ENCODE peak calls at places on chromosomes 5 and 9, in five cellular contexts. G, N, E, D and H are unnamed samples.

GRCh38 chr5:66529704-66530103 is 66.5 kb upstream of the MAST4 start:
- DNase-seq in G (no peak), N (no peak), E (no peak), D (no peak), H (no peak)

GRCh38 chr5:149073217-149073616 is 10.4 kb upstream of the SH3TC2 start:
- DNase-seq in G (no peak), N (peak), E (no peak), D (no peak), H (no peak)

GRCh38 chr5:149434162-149435014 is 55.3 kb upstream of the IL17B start:
- DNase-seq in G (no peak), N (peak), E (peak), D (peak), H (peak)

GRCh38 chr5:96232602-96233001 is 200.4 kb downstream of the PCSK1 start:
- DNase-seq in G (no peak), N (no peak), E (no peak), D (no peak), H (no peak)

GRCh38 chr5:79075646-79076426 is 6.3 kb downstream of the BHMT2 start:
- DNase-seq in G (no peak), N (no peak), E (no peak), D (no peak), H (no peak)

GRCh38 chr9:16521868-16522381 is 348.5 kb downstream of the BNC2 start:
- DNase-seq in G (no peak), N (no peak), E (no peak), D (no peak), H (peak)

GRCh38 chr9:112174965-112175795 is at the start of gene SUSD1:
- DNase-seq in G (peak), N (peak), E (peak), D (no peak), H (no peak)

GRCh38 chr5:176781638-176782570 is 28.5 kb upstream of the UNC5A start:
- DNase-seq in G (no peak), N (no peak), E (no peak), D (no peak), H (no peak)

GRCh38 chr5:164359260-164359930 is 854.0 kb downstream of the MAT2B start:
- DNase-seq in G (no peak), N (no peak), E (no peak), D (no peak), H (no peak)

GRCh38 chr9:102461441-102461840 is 533.7 kb upstream of the CYLC2 start:
- DNase-seq in G (no peak), N (no peak), E (no peak), D (no peak), H (no peak)

GRCh38 chr5:173315495-173316352 is 12.5 kb downstream of the STC2 start:
- DNase-seq in G (no peak), N (no peak), E (no peak), D (no peak), H (peak)

GRCh38 chr9:134964686-134965085 is 47.0 kb upstream of the FCN1 start:
- DNase-seq in G (no peak), N (no peak), E (no peak), D (no peak), H (no peak)

GRCh38 chr5:158698036-158698667 is 401.6 kb downstream of the EBF1 start:
- DNase-seq in G (no peak), N (peak), E (no peak), D (no peak), H (no peak)

GRCh38 chr5:88736494-88736893 is 146.5 kb downstream of the MEF2C start:
- DNase-seq in G (no peak), N (no peak), E (no peak), D (no peak), H (no peak)

GRCh38 chr9:130237763-130238524 is 27.6 kb upstream of the HMCN2 start:
- DNase-seq in G (no peak), N (no peak), E (no peak), D (no peak), H (no peak)

GRCh38 chr9:105881654-105882349 is 187.5 kb downstream of the TMEM38B start:
- DNase-seq in G (peak), N (peak), E (peak), D (peak), H (peak)

GRCh38 chr9:129487658-129488483 is 133.0 kb downstream of the C9orf50 start:
- DNase-seq in G (no peak), N (peak), E (peak), D (no peak), H (peak)

GRCh38 chr9:89558948-89559347 is 45.9 kb upstream of the GADD45G start:
- DNase-seq in G (no peak), N (no peak), E (no peak), D (no peak), H (no peak)

GRCh38 chr9:137592767-137593166 is 2.5 kb upstream of the ZMYND19 start:
- DNase-seq in G (no peak), N (no peak), E (no peak), D (no peak), H (no peak)

GRCh38 chr9:137590123-137590468 is 216 bp downstream of the ZMYND19 start:
- DNase-seq in G (no peak), N (no peak), E (no peak), D (no peak), H (no peak)

GRCh38 chr9:137589441-137590122 is 730 bp downstream of the ZMYND19 start:
- DNase-seq in G (no peak), N (no peak), E (peak), D (no peak), H (no peak)

GRCh38 chr9:137588891-137589290 is 1.4 kb downstream of the ZMYND19 start:
- DNase-seq in G (no peak), N (no peak), E (no peak), D (no peak), H (no peak)

DNA sequence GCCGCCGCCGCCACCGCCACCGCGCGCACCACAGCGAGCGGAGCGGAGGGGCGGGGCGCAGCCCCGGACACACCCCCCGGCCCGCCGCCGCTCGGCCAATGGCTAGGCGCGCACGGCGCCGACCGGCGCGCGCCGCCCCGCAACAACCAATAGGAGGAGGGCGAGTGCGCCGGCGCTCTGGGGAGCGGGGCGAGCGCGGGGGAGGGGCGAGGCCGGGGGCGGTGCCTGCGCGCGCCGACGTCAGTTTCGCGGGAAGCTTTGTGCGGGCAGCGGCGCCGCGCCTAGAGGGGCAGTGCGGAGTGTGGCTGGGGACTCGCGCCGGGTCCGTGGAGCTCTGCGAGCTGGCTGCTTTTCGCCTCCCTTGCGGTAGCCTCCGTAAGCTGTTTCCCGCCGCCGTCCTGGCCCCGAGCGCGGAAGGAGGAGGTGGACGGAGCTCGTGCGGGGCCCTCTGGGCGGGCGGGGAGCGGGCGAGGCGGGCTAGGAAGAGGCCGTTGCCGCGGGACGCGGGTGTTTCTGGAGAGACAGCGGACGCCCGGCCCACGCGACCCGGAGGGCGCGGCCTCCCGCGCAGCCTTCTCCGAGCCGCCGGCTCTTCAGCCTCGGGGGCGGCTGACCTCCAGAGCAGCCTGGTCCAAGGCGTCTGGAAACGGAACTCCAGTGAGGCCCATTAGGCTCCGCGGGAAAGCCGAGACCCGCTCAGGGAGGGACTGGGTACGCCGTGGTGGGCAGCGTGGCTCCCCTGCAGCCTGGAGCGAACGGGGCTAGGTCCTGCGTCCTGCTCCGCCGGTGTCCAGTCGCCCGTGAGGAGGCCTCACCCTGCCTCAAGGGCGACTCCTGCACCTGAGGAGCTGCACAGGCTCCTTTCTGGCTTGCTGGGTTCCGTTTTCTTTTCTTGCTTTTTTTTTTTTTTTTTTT is at the start of gene ZMYND19:
- DNase-seq in G (peak), N (peak), E (peak), D (no peak), H (peak)
- TF ChIP-seq POLR2A in G (peak), N (peak), E (peak), D (peak), H (peak)

GRCh38 chr9:32873131-32873530 is 89.8 kb downstream of the TMEM215 start:
- DNase-seq in G (no peak), N (no peak), E (no peak), D (no peak), H (no peak)
- TF ChIP-seq MAFK in G (no peak), N (no peak), E (no peak), D (no peak), H (no peak)

GRCh38 chr5:112480501-112480900 is 61.4 kb upstream of the EPB41L4A start:
- DNase-seq in G (no peak), N (no peak), E (no peak), D (no peak), H (no peak)
- TF ChIP-seq POLR2A in G (no peak), N (no peak), E (no peak), D (no peak), H (no peak)

GRCh38 chr9:110340306-110340705 is 2.6 kb upstream of the TXNDC8 start:
- DNase-seq in G (peak), N (peak), E (no peak), D (no peak), H (no peak)
- TF ChIP-seq MAFK in G (no peak), N (no peak), E (no peak), D (no peak), H (no peak)

GRCh38 chr9:136019041-136019680 is 58.0 kb upstream of the UBAC1 start:
- DNase-seq in G (no peak), N (no peak), E (no peak), D (no peak), H (no peak)
- TF ChIP-seq POLR2A in G (no peak), N (no peak), E (no peak), D (no peak), H (no peak)